ENCODE peak calls at places on chromosomes 4 and X, in seven cellular contexts. Z, L, Y, W, N, I and C are unnamed samples.

GRCh38 chr4:177287298-177287697 is 22.4 kb upstream of the NEIL3 start:
- DNase-seq in Y (no peak), N (no peak), L (no peak), W (no peak), Z (no peak), I (no peak), C (no peak)

GRCh38 chrX:66015152-66015827 is 24.6 kb downstream of the VSIG4 start:
- DNase-seq in Z (no peak), I (peak), W (no peak), Y (peak), L (no peak), N (no peak), C (no peak)

GRCh38 chrX:65534450-65535292 is at the start of gene LAS1L:
- DNase-seq in L (peak), W (peak), N (peak), Z (peak), I (peak), Y (peak), C (peak)

GRCh38 chr4:183906736-183907651 is 1.9 kb downstream of the STOX2 start:
- DNase-seq in W (no peak), N (peak), Z (no peak), I (no peak), Y (no peak), L (peak), C (no peak)

GRCh38 chr4:174559894-174560293 is 37.6 kb upstream of the HPGD start:
- DNase-seq in N (no peak), Z (no peak), W (no peak), L (no peak), I (no peak), Y (no peak), C (no peak)

GRCh38 chr4:6221851-6222760 is 21.8 kb upstream of the JAKMIP1 start:
- DNase-seq in N (peak), I (no peak), L (no peak), Z (no peak), W (no peak), Y (peak), C (no peak)

GRCh38 chr4:142242156-142242555 is 603.9 kb downstream of the INPP4B start:
- DNase-seq in W (no peak), I (no peak), Y (no peak), N (no peak), L (no peak), Z (no peak), C (no peak)

GRCh38 chrX:97159916-97160800 is 276.4 kb downstream of the RPA4 start:
- DNase-seq in W (no peak), Z (peak), N (no peak), I (no peak), Y (no peak), L (no peak), C (no peak)

GRCh38 chr4:17605236-17605635 is 9.2 kb upstream of the MED28 start:
- DNase-seq in N (no peak), I (no peak), Y (no peak), L (no peak), Z (no peak), W (no peak), C (no peak)

GRCh38 chrX:91331476-91331875 is 103.2 kb upstream of the PABPC5 start:
- DNase-seq in I (no peak), Y (no peak), W (no peak), L (no peak), Z (no peak), N (no peak), C (no peak)

GRCh38 chrX:13666836-13667235 is 13.9 kb downstream of the TCEANC start:
- DNase-seq in L (no peak), I (no peak), Z (no peak), Y (no peak), W (no peak), N (no peak), C (no peak)

GRCh38 chrX:134711135-134711941 is 53.1 kb upstream of the PLAC1 start:
- DNase-seq in I (no peak), Z (no peak), N (peak), Y (no peak), L (no peak), W (no peak), C (no peak)

GRCh38 chr4:174918058-174918457 is at the start of gene ADAM29:
- DNase-seq in Z (no peak), W (no peak), L (no peak), Y (no peak), N (no peak), I (no peak), C (no peak)

GRCh38 chrX:148517191-148517590 is 16.8 kb downstream of the AFF2 start:
- DNase-seq in Y (no peak), Z (no peak), W (no peak), I (no peak), L (no peak), N (no peak), C (no peak)

GRCh38 chr4:8759987-8760386 is 111.7 kb downstream of the HMX1 start:
- DNase-seq in Z (no peak), I (no peak), W (no peak), N (no peak), L (no peak), Y (no peak), C (no peak)

GRCh38 chr4:13322681-13323101 is 161.4 kb downstream of the RAB28 start:
- DNase-seq in L (no peak), I (no peak), N (no peak), Y (no peak), W (no peak), Z (no peak), C (no peak)

GRCh38 chr4:28228575-28228974 is 1367.9 kb downstream of the STIM2 start:
- DNase-seq in W (no peak), Z (no peak), Y (no peak), L (no peak), N (no peak), I (no peak), C (no peak)

GRCh38 chr4:113031212-113031611 is 18.2 kb upstream of the ANK2 start:
- DNase-seq in Z (no peak), N (no peak), W (no peak), L (no peak), Y (no peak), I (no peak), C (no peak)

GRCh38 chr4:92265066-92265465 is 38.7 kb upstream of the GRID2 start:
- DNase-seq in N (no peak), L (no peak), I (no peak), Z (no peak), W (no peak), Y (no peak), C (no peak)

GRCh38 chr4:152352645-152353116 is 183.2 kb downstream of the FBXW7 start:
- DNase-seq in L (peak), Y (no peak), I (peak), N (peak), W (peak), Z (peak), C (no peak)

GRCh38 chr4:54539500-54540029 is 118.2 kb upstream of the KIT start:
- DNase-seq in W (no peak), Y (peak), N (peak), L (no peak), I (no peak), Z (peak), C (no peak)

GRCh38 chrX:5907202-5907601 is 321.5 kb downstream of the NLGN4X start:
- DNase-seq in Z (no peak), W (no peak), Y (no peak), L (no peak), I (no peak), N (no peak), C (no peak)

GRCh38 chr4:20463176-20463430 is 211.4 kb downstream of the SLIT2 start:
- DNase-seq in L (no peak), N (no peak), Y (no peak), I (no peak), W (no peak), Z (no peak), C (no peak)

GRCh38 chr4:158170691-158171455 is 2.0 kb downstream of the GASK1B start:
- DNase-seq in Z (peak), L (no peak), W (no peak), Y (peak), I (no peak), N (no peak), C (no peak)

GRCh38 chrX:133983974-133984578 is 1.3 kb downstream of the GPC3 start:
- DNase-seq in I (no peak), L (no peak), W (no peak), N (no peak), Z (no peak), Y (no peak), C (no peak)

GRCh38 chr4:7758444-7758815 is 181.2 kb downstream of the AFAP1 start:
- DNase-seq in Y (no peak), I (no peak), W (no peak), N (no peak), L (no peak), Z (no peak), C (no peak)

GRCh38 chr4:174999407-174999806 is 81.2 kb downstream of the ADAM29 start:
- DNase-seq in W (no peak), L (no peak), Y (no peak), I (no peak), N (no peak), Z (no peak), C (no peak)

GRCh38 chr4:102780476-102781144 is 19.8 kb upstream of the MANBA start:
- DNase-seq in N (no peak), L (no peak), W (no peak), Z (peak), I (no peak), Y (peak), C (no peak)

GRCh38 chr4:126977306-126977705 is 655.5 kb upstream of the INTU start:
- DNase-seq in Y (no peak), I (no peak), Z (no peak), W (no peak), L (no peak), N (no peak), C (no peak)

GRCh38 chr4:55859711-55860110 is 6.3 kb downstream of the EXOC1 start:
- DNase-seq in I (no peak), L (no peak), Y (no peak), Z (no peak), N (no peak), W (no peak), C (no peak)

GRCh38 chr4:23847158-23847557 is 42.7 kb downstream of the PPARGC1A start:
- DNase-seq in N (no peak), Y (no peak), L (no peak), Z (no peak), I (no peak), W (no peak), C (no peak)

GRCh38 chr4:105240037-105240436 is 93.4 kb downstream of the TET2 start:
- DNase-seq in I (no peak), Z (no peak), W (no peak), N (no peak), L (no peak), Y (no peak), C (no peak)

GRCh38 chrX:73876897-73877296 is 313.9 kb downstream of the CHIC1 start:
- DNase-seq in Z (no peak), Y (no peak), I (no peak), L (no peak), W (no peak), N (no peak), C (no peak)

GRCh38 chr4:169048867-169049266 is 38.8 kb upstream of the CBR4 start:
- DNase-seq in I (no peak), Z (no peak), Y (no peak), N (no peak), W (no peak), L (no peak), C (no peak)

GRCh38 chr4:123399638-123400358 is 3.2 kb downstream of the SPRY1 start:
- DNase-seq in L (no peak), W (no peak), Y (no peak), Z (no peak), N (no peak), I (no peak), C (no peak)

GRCh38 chrX:12951590-12951965 is 23.3 kb upstream of the TMSB4X start:
- DNase-seq in Z (no peak), N (no peak), I (no peak), W (no peak), Y (no peak), L (no peak), C (no peak)

GRCh38 chr4:43776371-43776770 is 672.2 kb downstream of the KCTD8 start:
- DNase-seq in I (no peak), L (no peak), W (no peak), Y (peak), Z (peak), N (peak), C (no peak)

GRCh38 chrX:22795680-22796079 is 204.1 kb upstream of the DDX53 start:
- DNase-seq in L (no peak), I (no peak), W (no peak), Z (no peak), Y (no peak), N (no peak), C (no peak)

GRCh38 chrX:107742754-107743191 is 32.8 kb downstream of the TSC22D3 start:
- DNase-seq in L (no peak), Z (no peak), N (no peak), Y (no peak), W (no peak), I (no peak), C (no peak)

GRCh38 chrX:32893751-32894150 is 317.6 kb downstream of the DMD start:
- DNase-seq in Y (no peak), N (no peak), Z (no peak), W (no peak), L (no peak), I (no peak), C (no peak)

GRCh38 chrX:32894679-32895078 is 316.7 kb downstream of the DMD start:
- DNase-seq in N (no peak), Y (no peak), I (no peak), W (no peak), Z (no peak), L (no peak), C (no peak)

GRCh38 chrX:32896132-32896531 is 315.2 kb downstream of the DMD start:
- DNase-seq in Y (no peak), W (no peak), N (no peak), Z (no peak), I (no peak), L (no peak), C (no peak)
- TF ChIP-seq TAF1 in Y (no peak), W (no peak), N (no peak), Z (no peak), I (no peak), L (no peak), C (no peak)

GRCh38 chr4:139814285-139815015 is 148.8 kb downstream of the MGST2 start:
- DNase-seq in W (no peak), L (no peak), Z (no peak), I (no peak), Y (no peak), N (no peak), C (no peak)
- TF ChIP-seq POLR2AphosphoS5 in W (no peak), L (no peak), Z (no peak), I (no peak), Y (no peak), N (no peak), C (no peak)

GRCh38 chr4:111802191-111802590 is 343.1 kb upstream of the FAM241A start:
- DNase-seq in Y (no peak), W (no peak), I (no peak), N (no peak), Z (no peak), L (no peak), C (no peak)
- TF ChIP-seq TAF1 in Y (no peak), W (no peak), I (no peak), N (no peak), Z (no peak), L (no peak), C (no peak)

GRCh38 chrX:153817291-153817690 is 13.1 kb downstream of the PDZD4 start:
- DNase-seq in W (no peak), N (peak), I (no peak), Y (no peak), Z (no peak), L (no peak), C (no peak)

GRCh38 chrX:153820601-153821000 is 9.7 kb downstream of the PDZD4 start:
- DNase-seq in Z (no peak), W (no peak), Y (no peak), I (no peak), N (peak), L (no peak), C (no peak)

GRCh38 chrX:153819398-153820083 is 10.8 kb downstream of the PDZD4 start:
- DNase-seq in W (no peak), I (no peak), Y (no peak), N (peak), Z (no peak), L (no peak), C (peak)

GRCh38 chrX:153816821-153817220 is 13.5 kb downstream of the PDZD4 start:
- DNase-seq in Y (peak), L (no peak), I (no peak), W (no peak), Z (no peak), N (peak), C (peak)

GRCh38 chrX:153818571-153819397 is 11.6 kb downstream of the PDZD4 start:
- DNase-seq in L (peak), Y (peak), W (no peak), Z (no peak), I (no peak), N (peak), C (peak)
- TF ChIP-seq POLR2AphosphoS5 in L (no peak), Y (no peak), W (peak), Z (no peak), I (no peak), N (no peak), C (no peak)

DNA sequence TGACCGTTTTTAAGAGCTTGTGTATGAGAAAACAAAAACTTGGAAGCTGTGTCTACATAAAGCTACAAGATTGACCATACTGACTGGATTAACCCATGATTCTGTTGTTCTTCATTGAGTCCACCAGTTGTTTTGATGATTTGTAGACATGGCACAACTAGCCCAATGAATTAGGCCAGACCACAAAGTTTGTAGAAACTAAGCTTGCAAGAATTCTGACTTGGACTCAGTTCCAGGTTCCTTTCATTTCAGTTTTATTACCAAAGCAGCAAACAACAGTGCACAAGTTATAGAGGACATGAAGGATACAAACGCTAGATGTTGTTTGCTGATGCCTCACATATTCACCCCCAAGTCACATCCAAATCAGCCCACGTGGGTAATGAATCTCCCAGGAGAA is 119.2 kb downstream of the RASGEF1B start:
- DNase-seq in I (no peak), W (no peak), L (no peak), Y (no peak), N (no peak), Z (no peak), C (no peak)
- TF ChIP-seq TAF1 in I (no peak), W (no peak), L (no peak), Y (no peak), N (no peak), Z (no peak), C (no peak)

DNA sequence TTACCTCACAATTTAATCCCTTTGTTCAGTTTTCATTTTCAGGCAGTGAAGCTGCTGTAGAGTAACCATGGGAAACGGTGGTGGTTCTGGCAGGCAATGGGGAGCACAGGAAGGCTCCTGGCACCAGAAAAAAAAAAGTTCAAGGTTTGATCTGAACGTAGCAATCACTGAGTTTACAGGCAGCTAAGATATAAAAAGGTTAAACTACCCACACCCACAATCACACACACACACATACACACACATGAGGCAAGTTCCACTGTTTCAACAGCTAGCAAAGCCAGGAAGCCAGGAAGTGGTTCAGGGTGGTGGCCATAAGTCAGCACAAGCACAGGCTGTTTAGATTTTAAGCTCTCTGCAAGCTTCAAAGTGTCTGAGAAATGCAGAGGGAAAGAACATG is at the start of gene SULT1B1:
- DNase-seq in W (no peak), Y (no peak), N (no peak), L (no peak), Z (no peak), I (no peak), C (no peak)
- TF ChIP-seq POLR2AphosphoS5 in W (no peak), Y (no peak), N (no peak), L (no peak), Z (no peak), I (no peak), C (no peak)